ENCODE peak calls at places on chromosomes 12 and 14, in five cellular contexts. U, H, O, I and D are unnamed samples.

GRCh38 chr12:131617179-131617578 is 93.7 kb upstream of the SFSWAP start:
- DNase-seq in U (no peak), H (no peak), O (no peak), I (no peak), D (no peak)

GRCh38 chr12:59934486-59934885 is 338.7 kb downstream of the SLC16A7 start:
- DNase-seq in U (no peak), H (no peak), O (no peak), I (no peak), D (no peak)

GRCh38 chr12:45017916-45018315 is 33.0 kb downstream of the DBX2 start:
- DNase-seq in U (no peak), H (no peak), O (no peak), I (peak), D (no peak)

GRCh38 chr12:27109339-27110023 is 27.1 kb upstream of the C12orf71 start:
- DNase-seq in U (no peak), H (no peak), O (no peak), I (peak), D (no peak)

GRCh38 chr12:79452906-79453305 is 237.9 kb downstream of the PAWR start:
- DNase-seq in U (no peak), H (no peak), O (no peak), I (no peak), D (no peak)

GRCh38 chr12:111122458-111122878 is 202.1 kb upstream of the MYL2 start:
- DNase-seq in U (no peak), H (no peak), O (no peak), I (peak), D (no peak)

GRCh38 chr14:32933623-32933942 is 5.1 kb upstream of the NPAS3 start:
- DNase-seq in U (no peak), H (no peak), O (no peak), I (no peak), D (no peak)

GRCh38 chr14:93262446-93262845 is 55.4 kb downstream of the UBR7 start:
- DNase-seq in U (no peak), H (no peak), O (no peak), I (peak), D (no peak)

GRCh38 chr12:1108276-1108675 is 117.3 kb downstream of the ERC1 start:
- DNase-seq in U (no peak), H (no peak), O (no peak), I (no peak), D (no peak)

GRCh38 chr14:28707814-28708213 is 58.8 kb upstream of the FOXG1 start:
- DNase-seq in U (no peak), H (no peak), O (no peak), I (peak), D (no peak)

GRCh38 chr12:65881965-65882413 is 57.7 kb downstream of the HMGA2 start:
- DNase-seq in U (peak), H (no peak), O (no peak), I (no peak), D (no peak)

GRCh38 chr12:14868916-14869315 is 16.7 kb downstream of the MGP start:
- DNase-seq in U (peak), H (no peak), O (no peak), I (peak), D (no peak)

GRCh38 chr12:30691122-30691879 is 4.4 kb downstream of the IPO8 start:
- DNase-seq in U (no peak), H (peak), O (no peak), I (peak), D (no peak)

GRCh38 chr14:86683525-86683924 is 1153.6 kb downstream of the FLRT2 start:
- DNase-seq in U (no peak), H (no peak), O (no peak), I (no peak), D (no peak)

GRCh38 chr12:50533203-50533584 is 28.4 kb downstream of the DIP2B start:
- DNase-seq in U (no peak), H (no peak), O (no peak), I (peak), D (no peak)

GRCh38 chr12:85155791-85156190 is 119.6 kb downstream of the LRRIQ1 start:
- DNase-seq in U (no peak), H (no peak), O (no peak), I (peak), D (no peak)

GRCh38 chr14:91173221-91173670 is 59.4 kb downstream of the DGLUCY start:
- DNase-seq in U (no peak), H (peak), O (peak), I (peak), D (peak)

GRCh38 chr14:76203086-76204001 is 51.6 kb downstream of the GPATCH2L start:
- DNase-seq in U (no peak), H (peak), O (no peak), I (peak), D (no peak)

GRCh38 chr12:1728824-1729223 is 38.0 kb downstream of the ADIPOR2 start:
- DNase-seq in U (no peak), H (no peak), O (no peak), I (no peak), D (no peak)

GRCh38 chr12:112283541-112283940 is 98.7 kb downstream of the HECTD4 start:
- DNase-seq in U (no peak), H (no peak), O (no peak), I (peak), D (no peak)

DNA sequence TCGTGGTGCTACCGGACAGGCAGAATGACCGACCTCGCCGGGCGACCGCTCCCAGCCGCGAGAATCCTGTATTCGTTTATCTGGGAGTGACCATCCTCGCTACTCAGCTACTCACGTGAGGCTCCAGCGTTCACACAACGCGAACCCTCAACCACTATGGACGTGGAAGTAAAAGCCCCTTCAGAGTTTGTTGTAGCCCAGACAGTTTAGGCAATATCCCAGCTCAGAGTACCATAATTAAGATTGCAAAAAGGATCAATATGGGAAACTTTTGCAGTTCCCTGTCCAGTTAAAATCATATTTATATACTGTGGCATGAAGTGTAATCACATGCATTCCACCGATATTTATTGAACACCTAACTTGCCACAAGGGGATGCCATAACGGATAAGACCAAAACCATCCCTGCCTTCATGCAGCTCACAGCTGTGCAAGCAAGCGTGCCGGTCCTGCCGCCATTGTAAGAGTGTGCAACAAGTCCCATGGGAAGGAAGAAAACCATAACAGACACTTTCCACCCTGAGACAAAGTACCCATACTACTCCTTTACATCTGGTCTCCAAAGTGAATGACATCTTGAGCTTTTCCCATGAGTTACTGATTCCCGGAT is 938 bp upstream of the MAX start:
- DNase-seq in U (no peak), H (peak), O (no peak), I (peak), D (no peak)
- TF ChIP-seq CTCF in U (no peak), H (peak), O (no peak), I (no peak), D (no peak)

GRCh38 chr14:71322660-71323250 is 415.5 kb downstream of the PCNX1 start:
- DNase-seq in U (no peak), H (no peak), O (no peak), I (peak), D (no peak)
- TF ChIP-seq CTCF in U (no peak), H (peak), O (peak), I (peak), D (no peak)

DNA sequence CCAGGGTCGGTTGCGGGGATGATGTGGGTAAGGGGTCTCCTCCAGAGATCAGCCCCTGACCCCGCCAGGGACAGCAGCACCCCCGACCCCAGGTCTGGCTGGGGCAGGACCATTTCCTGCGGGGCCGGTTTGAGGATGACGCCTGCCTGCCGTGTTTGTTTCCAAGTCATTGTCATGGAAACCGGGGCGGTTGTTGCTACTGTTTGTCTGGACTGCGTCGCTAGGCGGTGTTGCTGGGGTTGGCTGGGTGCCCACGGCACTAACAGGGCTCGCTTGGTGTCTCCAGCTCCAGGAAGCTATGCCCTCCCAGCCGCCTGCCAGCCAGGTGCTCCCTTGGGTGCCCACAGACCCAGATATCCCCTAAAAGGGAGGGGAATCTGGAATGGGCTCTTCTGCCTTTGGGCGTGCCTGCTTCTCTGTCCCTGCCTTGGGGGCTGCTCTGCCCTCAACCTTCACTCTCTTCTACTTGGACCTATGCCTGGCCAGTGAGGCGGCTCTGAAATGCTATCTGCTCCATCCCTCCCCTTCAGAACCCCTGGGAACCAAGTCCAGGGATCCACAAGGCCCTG is 4.7 kb upstream of the CRIP1 start:
- DNase-seq in U (peak), H (peak), O (peak), I (peak), D (peak)
- TF ChIP-seq CTCF in U (no peak), H (no peak), O (no peak), I (peak), D (no peak)

GRCh38 chr14:99280041-99280731 is 8.2 kb upstream of the BCL11B start:
- DNase-seq in U (no peak), H (no peak), O (no peak), I (no peak), D (no peak)
- TF ChIP-seq CTCF in U (no peak), H (no peak), O (no peak), I (no peak), D (no peak)

GRCh38 chr14:21072102-21072501 is 2.0 kb downstream of the ARHGEF40 start:
- DNase-seq in U (no peak), H (peak), O (no peak), I (peak), D (no peak)
- TF ChIP-seq CTCF in U (no peak), H (no peak), O (no peak), I (no peak), D (no peak)